ENCODE peak calls at places on chromosomes 3 and 15, in eight cellular contexts. One of them, this sample, is unnamed.

GRCh38 chr3:169448501-169448900 is 215.0 kb downstream of the MECOM start:
- DNase-seq in D721Med: no peak
- DNase-seq in choroid plexus epithelial cell: no peak
- DNase-seq in K562: no peak
- DNase-seq in AG09319: no peak
- DNase-seq in fibroblast of mammary gland: peak; percentile 13
- DNase-seq in nephron progenitor cell: no peak
- DNase-seq in tibial nerve: no peak
- DNase-seq in this sample: no peak

GRCh38 chr15:38665586-38665985 is 101.0 kb upstream of the RASGRP1 start:
- DNase-seq in D721Med: no peak
- DNase-seq in nephron progenitor cell: no peak
- DNase-seq in choroid plexus epithelial cell: no peak
- DNase-seq in K562: no peak
- DNase-seq in tibial nerve: no peak
- DNase-seq in AG09319: no peak
- DNase-seq in fibroblast of mammary gland: no peak
- DNase-seq in this sample: no peak

GRCh38 chr3:72255736-72256559 is 471.0 kb upstream of the PROK2 start:
- DNase-seq in D721Med: no peak
- DNase-seq in AG09319: no peak
- DNase-seq in nephron progenitor cell: no peak
- DNase-seq in fibroblast of mammary gland: no peak
- DNase-seq in tibial nerve: no peak
- DNase-seq in K562: no peak
- DNase-seq in choroid plexus epithelial cell: peak; percentile 26
- DNase-seq in this sample: no peak

GRCh38 chr3:96022676-96023075 is 791.7 kb upstream of the EPHA6 start:
- DNase-seq in fibroblast of mammary gland: no peak
- DNase-seq in AG09319: no peak
- DNase-seq in tibial nerve: no peak
- DNase-seq in nephron progenitor cell: no peak
- DNase-seq in K562: no peak
- DNase-seq in D721Med: no peak
- DNase-seq in choroid plexus epithelial cell: no peak
- DNase-seq in this sample: no peak

GRCh38 chr3:128845119-128845518 is 34.3 kb upstream of the ACAD9 start:
- DNase-seq in choroid plexus epithelial cell: no peak
- DNase-seq in K562: peak; percentile 27
- DNase-seq in tibial nerve: no peak
- DNase-seq in D721Med: no peak
- DNase-seq in nephron progenitor cell: peak; percentile 30
- DNase-seq in AG09319: no peak
- DNase-seq in fibroblast of mammary gland: no peak
- DNase-seq in this sample: no peak

GRCh38 chr3:78481050-78481449 is 1286.7 kb downstream of the ROBO1 start:
- DNase-seq in fibroblast of mammary gland: no peak
- DNase-seq in D721Med: no peak
- DNase-seq in AG09319: no peak
- DNase-seq in nephron progenitor cell: no peak
- DNase-seq in tibial nerve: no peak
- DNase-seq in K562: no peak
- DNase-seq in choroid plexus epithelial cell: no peak
- DNase-seq in this sample: no peak

GRCh38 chr3:160809453-160809852 is 53.4 kb downstream of the PPM1L start:
- DNase-seq in D721Med: no peak
- DNase-seq in K562: no peak
- DNase-seq in nephron progenitor cell: no peak
- DNase-seq in choroid plexus epithelial cell: no peak
- DNase-seq in fibroblast of mammary gland: no peak
- DNase-seq in tibial nerve: no peak
- DNase-seq in AG09319: no peak
- DNase-seq in this sample: no peak

GRCh38 chr3:124034016-124034808 is 42.3 kb upstream of the ROPN1 start:
- DNase-seq in choroid plexus epithelial cell: peak; percentile 6
- DNase-seq in fibroblast of mammary gland: peak; percentile 1
- DNase-seq in D721Med: no peak
- DNase-seq in K562: peak; percentile 20
- DNase-seq in tibial nerve: no peak
- DNase-seq in nephron progenitor cell: peak; percentile 59
- DNase-seq in AG09319: no peak
- DNase-seq in this sample: no peak

GRCh38 chr15:75502360-75502759 is 50.9 kb upstream of the SIN3A start:
- DNase-seq in fibroblast of mammary gland: no peak
- DNase-seq in K562: no peak
- DNase-seq in D721Med: no peak
- DNase-seq in tibial nerve: no peak
- DNase-seq in nephron progenitor cell: no peak
- DNase-seq in AG09319: no peak
- DNase-seq in choroid plexus epithelial cell: no peak
- DNase-seq in this sample: no peak

GRCh38 chr15:81174759-81175327 is 21.8 kb upstream of the IL16 start:
- DNase-seq in K562: no peak
- DNase-seq in tibial nerve: no peak
- DNase-seq in fibroblast of mammary gland: no peak
- DNase-seq in D721Med: no peak
- DNase-seq in choroid plexus epithelial cell: no peak
- DNase-seq in AG09319: no peak
- DNase-seq in nephron progenitor cell: no peak
- DNase-seq in this sample: no peak

GRCh38 chr15:78201281-78202190 is 32.8 kb downstream of the ACSBG1 start:
- DNase-seq in D721Med: no peak
- DNase-seq in AG09319: no peak
- DNase-seq in fibroblast of mammary gland: no peak
- DNase-seq in tibial nerve: no peak
- DNase-seq in K562: no peak
- DNase-seq in choroid plexus epithelial cell: no peak
- DNase-seq in nephron progenitor cell: no peak
- DNase-seq in this sample: no peak

GRCh38 chr15:60326824-60327654 is 70.7 kb downstream of the ANXA2 start:
- DNase-seq in fibroblast of mammary gland: peak; percentile 60
- DNase-seq in K562: peak; percentile 68
- DNase-seq in AG09319: no peak
- DNase-seq in nephron progenitor cell: peak; percentile 30
- DNase-seq in choroid plexus epithelial cell: peak; percentile 78
- DNase-seq in D721Med: no peak
- DNase-seq in tibial nerve: no peak
- DNase-seq in this sample: peak; percentile 36

GRCh38 chr3:148727242-148727641 is 29.5 kb downstream of the AGTR1 start:
- DNase-seq in D721Med: no peak
- DNase-seq in choroid plexus epithelial cell: peak; percentile 65
- DNase-seq in tibial nerve: no peak
- DNase-seq in nephron progenitor cell: peak; percentile 53
- DNase-seq in fibroblast of mammary gland: peak; percentile 52
- DNase-seq in AG09319: no peak
- DNase-seq in K562: peak; percentile 0
- DNase-seq in this sample: no peak

GRCh38 chr15:77819841-77820728 is 187.4 kb upstream of the LINGO1 start:
- DNase-seq in nephron progenitor cell: peak; percentile 74
- DNase-seq in K562: peak; percentile 71
- DNase-seq in choroid plexus epithelial cell: no peak
- DNase-seq in tibial nerve: no peak
- DNase-seq in AG09319: no peak
- DNase-seq in D721Med: no peak
- DNase-seq in fibroblast of mammary gland: peak; percentile 6
- DNase-seq in this sample: no peak

GRCh38 chr3:146464783-146465182 is 4.6 kb downstream of the PLSCR2 start:
- DNase-seq in AG09319: no peak
- DNase-seq in choroid plexus epithelial cell: no peak
- DNase-seq in tibial nerve: no peak
- DNase-seq in nephron progenitor cell: no peak
- DNase-seq in D721Med: no peak
- DNase-seq in fibroblast of mammary gland: no peak
- DNase-seq in K562: no peak
- DNase-seq in this sample: no peak

GRCh38 chr15:63436872-63437375 is 55.3 kb upstream of the CA12 start:
- DNase-seq in fibroblast of mammary gland: peak; percentile 77
- DNase-seq in tibial nerve: peak; percentile 82
- DNase-seq in choroid plexus epithelial cell: peak; percentile 93
- DNase-seq in K562: peak; percentile 90
- DNase-seq in nephron progenitor cell: peak; percentile 18
- DNase-seq in D721Med: no peak
- DNase-seq in AG09319: peak; percentile 37
- DNase-seq in this sample: peak; percentile 63
- TF ChIP-seq CTCF in fibroblast of mammary gland: peak; percentile 1
- TF ChIP-seq CTCF in tibial nerve: no peak
- TF ChIP-seq CTCF in choroid plexus epithelial cell: peak; percentile 31
- TF ChIP-seq CTCF in K562: peak; percentile 25
- TF ChIP-seq CTCF in nephron progenitor cell: no peak
- TF ChIP-seq CTCF in D721Med: no peak
- TF ChIP-seq CTCF in AG09319: no peak
- TF ChIP-seq CTCF in this sample: no peak

DNA sequence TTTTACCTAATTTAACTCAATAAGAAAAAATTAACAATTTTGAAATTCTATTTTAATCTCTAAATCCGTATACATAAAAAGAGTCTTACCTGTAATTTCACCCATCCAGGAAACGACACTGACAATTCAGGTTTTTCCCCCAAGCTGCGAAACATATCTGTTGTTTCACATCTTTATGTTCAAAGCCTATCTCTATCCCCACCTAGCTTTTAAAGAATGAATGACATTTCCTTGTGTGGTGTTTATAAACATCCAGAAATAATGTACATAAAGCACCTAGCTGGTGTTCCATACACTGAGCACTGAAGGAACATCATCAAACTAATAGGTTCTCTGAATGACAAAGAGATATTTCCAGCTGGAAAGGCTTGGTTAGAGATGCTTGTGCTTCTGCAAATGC is 867.8 kb downstream of the SQOR start:
- DNase-seq in AG09319: no peak
- DNase-seq in nephron progenitor cell: no peak
- DNase-seq in fibroblast of mammary gland: peak; percentile 1
- DNase-seq in D721Med: no peak
- DNase-seq in tibial nerve: no peak
- DNase-seq in choroid plexus epithelial cell: no peak
- DNase-seq in K562: no peak
- DNase-seq in this sample: no peak
- TF ChIP-seq CTCF in AG09319: no peak
- TF ChIP-seq CTCF in nephron progenitor cell: peak; percentile 40
- TF ChIP-seq CTCF in fibroblast of mammary gland: peak; percentile 7
- TF ChIP-seq CTCF in D721Med: peak; percentile 47
- TF ChIP-seq CTCF in tibial nerve: no peak
- TF ChIP-seq CTCF in choroid plexus epithelial cell: no peak
- TF ChIP-seq CTCF in K562: no peak
- TF ChIP-seq CTCF in this sample: no peak

GRCh38 chr3:51684971-51685751 is 14.1 kb downstream of the TEX264 start:
- DNase-seq in fibroblast of mammary gland: no peak
- DNase-seq in D721Med: no peak
- DNase-seq in AG09319: no peak
- DNase-seq in nephron progenitor cell: no peak
- DNase-seq in K562: peak; percentile 34
- DNase-seq in choroid plexus epithelial cell: no peak
- DNase-seq in tibial nerve: no peak
- DNase-seq in this sample: no peak
- TF ChIP-seq CTCF in fibroblast of mammary gland: no peak
- TF ChIP-seq CTCF in D721Med: no peak
- TF ChIP-seq CTCF in AG09319: no peak
- TF ChIP-seq CTCF in nephron progenitor cell: no peak
- TF ChIP-seq CTCF in K562: no peak
- TF ChIP-seq CTCF in choroid plexus epithelial cell: no peak
- TF ChIP-seq CTCF in tibial nerve: no peak
- TF ChIP-seq CTCF in this sample: no peak

GRCh38 chr3:184965639-184966430 is 153.9 kb downstream of the VPS8 start:
- DNase-seq in nephron progenitor cell: no peak
- DNase-seq in tibial nerve: no peak
- DNase-seq in choroid plexus epithelial cell: no peak
- DNase-seq in AG09319: no peak
- DNase-seq in D721Med: no peak
- DNase-seq in fibroblast of mammary gland: no peak
- DNase-seq in K562: peak; percentile 10
- DNase-seq in this sample: no peak
- TF ChIP-seq CTCF in nephron progenitor cell: no peak
- TF ChIP-seq CTCF in tibial nerve: no peak
- TF ChIP-seq CTCF in choroid plexus epithelial cell: no peak
- TF ChIP-seq CTCF in AG09319: no peak
- TF ChIP-seq CTCF in D721Med: no peak
- TF ChIP-seq CTCF in fibroblast of mammary gland: no peak
- TF ChIP-seq CTCF in K562: no peak
- TF ChIP-seq CTCF in this sample: no peak

This sample was measured in HFF-Myc.